ENCODE peak calls at places on chromosomes 1 and 21, in four cellular contexts. O is CD8-positive, alpha-beta memory T cell; E is EL; D is activated T-cell treated with anti-CD3 and anti-CD28 coated beads for 1 hour. N is an unnamed sample.

GRCh38 chr1:206606867-206607266 is 5.4 kb downstream of the EIF2D start:
- DNase-seq in E (peak; percentile 29), D (no peak), O (no peak), N (no peak)

GRCh38 chr1:55635856-55636255 is 420.7 kb upstream of the USP24 start:
- DNase-seq in D (no peak), O (no peak), E (peak; percentile 31), N (no peak)

GRCh38 chr1:28127617-28128257 is 39.3 kb upstream of the EYA3 start:
- DNase-seq in E (no peak), D (no peak), O (no peak), N (no peak)

GRCh38 chr1:230785643-230786405 is 38.6 kb downstream of the CAPN9 start:
- DNase-seq in E (no peak), O (no peak), D (no peak), N (no peak)

GRCh38 chr1:184827600-184828368 is 73.1 kb upstream of the EDEM3 start:
- DNase-seq in D (no peak), O (no peak), E (peak; percentile 87), N (no peak)

GRCh38 chr1:149916193-149916926 is 1.3 kb downstream of the SV2A start:
- DNase-seq in E (peak; percentile 8), D (no peak), O (no peak), N (no peak)

GRCh38 chr1:212668477-212668876 is 31.2 kb downstream of the BATF3 start:
- DNase-seq in D (no peak), E (no peak), O (no peak), N (no peak)

GRCh38 chr1:117128323-117129079 is 7.0 kb upstream of the TRIM45 start:
- DNase-seq in E (peak; percentile 56), D (no peak), O (peak; percentile 16), N (no peak)

GRCh38 chr1:169604781-169605560 is 18.7 kb upstream of the F5 start:
- DNase-seq in E (no peak), O (peak; percentile 77), D (peak; percentile 15), N (no peak)

GRCh38 chr1:72379072-72379471 is 96.7 kb upstream of the NEGR1 start:
- DNase-seq in O (no peak), E (no peak), D (no peak), N (no peak)

GRCh38 chr1:165253818-165254254 is 102.7 kb downstream of the LMX1A start:
- DNase-seq in D (no peak), O (no peak), E (no peak), N (no peak)

GRCh38 chr1:227318852-227319607 is 738 bp upstream of the CDC42BPA start:
- DNase-seq in O (no peak), D (no peak), E (peak; percentile 63), N (no peak)

GRCh38 chr1:11387829-11388228 is 91.1 kb upstream of the DISP3 start:
- DNase-seq in E (no peak), O (no peak), D (no peak), N (no peak)

GRCh38 chr1:167500283-167500860 is 18.0 kb downstream of the CD247 start:
- DNase-seq in O (no peak), E (no peak), D (no peak), N (no peak)

GRCh38 chr21:41606706-41607105 is 98.7 kb upstream of the TMPRSS2 start:
- DNase-seq in E (no peak), D (no peak), O (no peak), N (no peak)

GRCh38 chr1:246279402-246279801 is 227.7 kb downstream of the SMYD3 start:
- DNase-seq in E (no peak), O (no peak), D (no peak), N (no peak)

GRCh38 chr1:30044745-30045144 is 678.6 kb downstream of the MATN1 start:
- DNase-seq in E (no peak), D (no peak), O (no peak), N (no peak)

GRCh38 chr1:162253790-162254189 is 122.9 kb downstream of the SPATA46 start:
- DNase-seq in D (no peak), O (no peak), E (no peak), N (no peak)

GRCh38 chr1:29197590-29197924 is 15.9 kb upstream of the SRSF4 start:
- DNase-seq in E (peak; percentile 56), D (peak; percentile 16), O (no peak), N (no peak)

GRCh38 chr1:228136908-228137307 is 3.2 kb upstream of the GUK1 start:
- DNase-seq in D (no peak), O (peak; percentile 65), E (no peak), N (no peak)

GRCh38 chr1:206801467-206801866 is 29.2 kb upstream of the IL10 start:
- DNase-seq in D (no peak), E (no peak), O (no peak), N (no peak)

GRCh38 chr1:183702087-183702812 is 49.1 kb upstream of the APOBEC4 start:
- DNase-seq in D (no peak), O (no peak), E (peak; percentile 12), N (no peak)

GRCh38 chr21:24976238-24976637 is 631.0 kb downstream of the MRPL39 start:
- DNase-seq in D (no peak), E (no peak), O (no peak), N (no peak)

GRCh38 chr1:16122916-16123315 is 33.0 kb downstream of the EPHA2 start:
- DNase-seq in D (peak; percentile 7), E (peak; percentile 73), O (peak; percentile 65), N (no peak)

GRCh38 chr21:43361127-43361492 is 65.8 kb downstream of the SIK1 start:
- DNase-seq in O (no peak), D (no peak), E (peak; percentile 55), N (no peak)

GRCh38 chr1:73205294-73205973 is 923.1 kb upstream of the NEGR1 start:
- DNase-seq in O (no peak), E (no peak), D (no peak), N (no peak)

GRCh38 chr21:21788591-21788990 is 790.4 kb downstream of the NCAM2 start:
- DNase-seq in E (no peak), D (no peak), O (no peak), N (no peak)

GRCh38 chr1:174021611-174022079 is 512 bp downstream of the RC3H1 start:
- DNase-seq in D (peak; percentile 11), O (peak; percentile 37), E (peak; percentile 55), N (peak; percentile 47)

GRCh38 chr1:25524568-25525359 is 18.6 kb upstream of the LDLRAP1 start:
- DNase-seq in O (no peak), D (no peak), E (no peak), N (no peak)

GRCh38 chr1:40363721-40364120 is 9.8 kb upstream of the SMAP2 start:
- DNase-seq in D (no peak), O (no peak), E (peak; percentile 25), N (no peak)

GRCh38 chr1:192887426-192887825 is 78.6 kb downstream of the RGS2 start:
- DNase-seq in E (no peak), D (no peak), O (no peak), N (no peak)

GRCh38 chr1:58754056-58754613 is 29.7 kb downstream of the JUN start:
- DNase-seq in E (peak; percentile 66), O (no peak), D (no peak), N (no peak)

GRCh38 chr1:234879157-234880080 is 249.2 kb downstream of the TOMM20 start:
- DNase-seq in E (no peak), O (no peak), D (no peak), N (no peak)

GRCh38 chr1:938088-938683 is 14.5 kb downstream of the SAMD11 start:
- DNase-seq in O (no peak), D (no peak), E (peak; percentile 70), N (no peak)

GRCh38 chr1:232684331-232685105 is 54.6 kb upstream of the SIPA1L2 start:
- DNase-seq in O (no peak), E (peak; percentile 58), D (no peak), N (no peak)

GRCh38 chr1:39006287-39006686 is 15.2 kb downstream of the AKIRIN1 start:
- DNase-seq in D (no peak), E (no peak), O (no peak), N (no peak)

GRCh38 chr1:163083690-163084089 is 14.5 kb downstream of the RGS4 start:
- DNase-seq in O (no peak), E (peak; percentile 46), D (no peak), N (no peak)

GRCh38 chr1:40824591-40825429 is 37.4 kb downstream of the CITED4 start:
- DNase-seq in E (peak; percentile 57), D (no peak), O (no peak), N (no peak)